ENCODE peak calls at places on chromosome 15, in six cellular contexts. W, T, L, S, N and X are unnamed samples.
A peak's percentile ranks its signal among the peaks of the same experiment; 100 is the strongest.

GRCh38 chr15:95132774-95133173 is 901.4 kb downstream of the MCTP2 start:
- DNase-seq in S (no peak), T (peak; percentile 4), N (peak; percentile 21), W (no peak), L (no peak), X (peak; percentile 47)

GRCh38 chr15:79849789-79850188 is 47.0 kb downstream of the MTHFS start:
- DNase-seq in N (peak; percentile 51), W (peak; percentile 46), T (peak; percentile 58), S (no peak), L (peak; percentile 82), X (peak; percentile 29)

GRCh38 chr15:71112429-71112828 is 2.8 kb upstream of the THSD4 start:
- DNase-seq in N (no peak), L (no peak), S (no peak), T (no peak), W (no peak), X (no peak)

GRCh38 chr15:25455244-25455643 is 16.4 kb upstream of the UBE3A start:
- DNase-seq in N (no peak), L (no peak), S (no peak), T (no peak), W (no peak), X (no peak)

GRCh38 chr15:55868707-55869106 is 124.7 kb downstream of the NEDD4 start:
- DNase-seq in N (no peak), S (no peak), W (no peak), L (no peak), T (no peak), X (no peak)

GRCh38 chr15:77118787-77119410 is 48.0 kb upstream of the TSPAN3 start:
- DNase-seq in L (peak; percentile 69), N (peak; percentile 89), T (peak; percentile 89), S (peak; percentile 63), W (peak; percentile 65), X (peak; percentile 78)

GRCh38 chr15:58755956-58756355 is 6.4 kb upstream of the ADAM10 start:
- DNase-seq in T (peak; percentile 44), L (no peak), S (no peak), N (peak; percentile 38), W (no peak), X (no peak)

GRCh38 chr15:91694131-91694828 is 159.2 kb upstream of the SLCO3A1 start:
- DNase-seq in N (peak; percentile 90), T (peak; percentile 77), L (peak; percentile 13), W (no peak), S (no peak), X (peak; percentile 79)

GRCh38 chr15:48984021-48984420 is 20.3 kb upstream of the SHC4 start:
- DNase-seq in N (no peak), T (no peak), W (no peak), L (no peak), S (no peak), X (no peak)

GRCh38 chr15:43253431-43254403 is 13.0 kb downstream of the TGM5 start:
- DNase-seq in L (no peak), S (no peak), N (peak; percentile 51), T (peak; percentile 50), W (no peak), X (peak; percentile 56)

GRCh38 chr15:64111679-64112050 is 15.9 kb downstream of the SNX1 start:
- DNase-seq in T (no peak), N (no peak), W (no peak), S (no peak), L (no peak), X (no peak)

GRCh38 chr15:25022233-25022632 is 67.4 kb downstream of the SNRPN start:
- DNase-seq in L (no peak), W (no peak), N (peak; percentile 56), T (peak; percentile 49), S (no peak), X (peak; percentile 33)

GRCh38 chr15:70111203-70112017 is 13.7 kb upstream of the TLE3 start:
- DNase-seq in L (peak; percentile 93), N (peak; percentile 94), W (peak; percentile 92), S (peak; percentile 56), T (peak; percentile 93), X (peak; percentile 68)

GRCh38 chr15:37877851-37878577 is 56.4 kb upstream of the TMCO5A start:
- DNase-seq in T (peak; percentile 76), W (no peak), L (no peak), S (peak; percentile 38), N (peak; percentile 84), X (peak; percentile 29)

GRCh38 chr15:43446344-43446743 is 46.6 kb downstream of the TP53BP1 start:
- DNase-seq in S (no peak), W (no peak), N (no peak), T (no peak), L (no peak), X (no peak)

GRCh38 chr15:59294961-59295741 is 77.5 kb downstream of the MYO1E start:
- DNase-seq in W (no peak), N (peak; percentile 82), T (peak; percentile 77), L (no peak), S (peak; percentile 72), X (peak; percentile 70)

GRCh38 chr15:74809951-74810350 is 2.7 kb upstream of the LMAN1L start:
- DNase-seq in W (no peak), S (no peak), L (no peak), T (no peak), N (no peak), X (no peak)

GRCh38 chr15:98896802-98897732 is 110.5 kb downstream of the PGPEP1L start:
- DNase-seq in N (peak; percentile 97), S (peak; percentile 97), W (no peak), T (peak; percentile 98), L (no peak), X (peak; percentile 98)

GRCh38 chr15:42002333-42002732 is 18.5 kb downstream of the PLA2G4E start:
- DNase-seq in W (no peak), L (no peak), S (no peak), T (no peak), N (no peak), X (no peak)

GRCh38 chr15:51708013-51708412 is 26.7 kb downstream of the SCG3 start:
- DNase-seq in S (no peak), N (no peak), L (no peak), T (no peak), W (no peak), X (no peak)

GRCh38 chr15:58423858-58424608 is 7.8 kb upstream of the LIPC start:
- DNase-seq in N (no peak), L (no peak), T (no peak), S (no peak), W (no peak), X (no peak)

GRCh38 chr15:89954541-89954940 is 41.8 kb upstream of the ARPIN start:
- DNase-seq in L (no peak), N (no peak), T (no peak), W (no peak), S (no peak), X (no peak)

GRCh38 chr15:42547926-42548257 is 701 bp downstream of the LRRC57 start:
- DNase-seq in T (peak; percentile 47), S (peak; percentile 2), N (peak; percentile 44), W (no peak), L (no peak), X (no peak)

GRCh38 chr15:47965297-47965696 is 155.5 kb upstream of the SLC24A5 start:
- DNase-seq in N (no peak), W (peak; percentile 13), L (peak; percentile 9), S (no peak), T (no peak), X (no peak)

GRCh38 chr15:60421544-60421943 is 23.8 kb upstream of the ANXA2 start:
- DNase-seq in N (peak; percentile 85), S (no peak), T (peak; percentile 84), L (no peak), W (no peak), X (peak; percentile 63)

GRCh38 chr15:82807920-82808633 is 1.4 kb upstream of the WHAMM start:
- DNase-seq in N (no peak), T (no peak), L (peak; percentile 59), S (no peak), W (no peak), X (no peak)

GRCh38 chr15:80183886-80184285 is 31.1 kb downstream of the FAH start:
- DNase-seq in L (peak; percentile 38), W (peak; percentile 33), S (no peak), T (no peak), N (no peak), X (no peak)

GRCh38 chr15:62068787-62069170 is 2.0 kb downstream of the C2CD4A start:
- DNase-seq in L (no peak), T (peak; percentile 19), S (no peak), N (peak; percentile 40), W (no peak), X (no peak)

GRCh38 chr15:62067448-62068044 is 769 bp downstream of the C2CD4A start:
- DNase-seq in W (peak; percentile 62), T (peak; percentile 19), L (peak; percentile 64), N (peak; percentile 21), S (no peak), X (no peak)

GRCh38 chr15:62066663-62067447 is at the start of gene C2CD4A:
- DNase-seq in W (peak; percentile 91), T (peak; percentile 69), N (peak; percentile 66), L (peak; percentile 97), S (no peak), X (no peak)

GRCh38 chr15:62069551-62069950 is 2.8 kb downstream of the C2CD4A start:
- DNase-seq in W (no peak), N (no peak), S (no peak), L (no peak), T (no peak), X (no peak)

GRCh38 chr15:62068071-62068786 is 1.5 kb downstream of the C2CD4A start:
- DNase-seq in L (peak; percentile 68), S (no peak), T (peak; percentile 48), N (peak; percentile 50), W (peak; percentile 80), X (no peak)
- TF ChIP-seq CTCF in L (peak; percentile 31), S (peak; percentile 2), T (no peak), N (peak; percentile 12), W (peak; percentile 25), X (peak; percentile 6)

DNA sequence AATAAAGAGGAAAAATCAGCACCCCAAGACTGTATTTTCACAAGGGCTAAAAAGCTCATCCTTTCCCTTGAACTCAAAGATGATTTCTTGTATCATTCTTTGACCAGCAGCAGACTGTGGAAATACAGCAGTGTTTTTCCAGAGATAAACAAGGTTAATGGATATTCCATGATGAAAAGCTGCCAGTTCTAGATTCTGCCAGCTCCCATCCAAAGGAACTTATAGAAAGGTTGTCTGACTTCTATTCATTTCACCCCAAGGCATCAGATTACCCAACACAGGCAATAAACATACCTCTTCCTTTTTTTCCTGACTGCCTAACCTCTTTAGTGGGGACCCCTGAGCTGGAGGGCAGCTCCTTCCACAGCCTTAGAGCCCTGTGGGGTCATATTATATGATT is 375.8 kb upstream of the THBS1 start:
- DNase-seq in N (no peak), W (no peak), L (no peak), S (no peak), T (no peak), X (no peak)
- H3K4me3 ChIP-seq in N (no peak overlapping the region), W (no peak overlapping the region), L (no peak overlapping the region), S (no peak overlapping the region), T (no peak overlapping the region), X (no peak overlapping the region)

DNA sequence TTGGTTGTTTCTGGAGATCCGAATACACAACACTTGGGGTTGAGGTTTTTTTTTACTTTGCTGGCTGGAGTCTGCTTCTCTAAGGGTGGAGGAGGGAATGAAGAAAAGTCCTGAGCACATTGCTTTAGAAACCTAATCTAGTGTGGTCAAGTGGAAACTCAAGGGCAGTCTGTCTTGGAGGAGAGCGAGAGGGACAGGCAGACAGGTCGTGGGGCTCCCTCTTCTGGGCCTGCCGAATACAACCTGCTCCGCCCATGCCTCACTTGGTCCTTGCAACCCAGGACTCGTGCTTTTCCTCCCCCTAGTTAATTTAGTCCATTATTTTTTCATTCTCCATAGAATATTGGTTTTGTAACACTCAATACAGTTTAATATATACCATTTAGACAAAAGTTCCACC is 176.7 kb upstream of the LYSMD4 start:
- DNase-seq in S (no peak), L (peak; percentile 69), N (peak; percentile 15), W (peak; percentile 35), T (peak; percentile 11), X (no peak)
- TF ChIP-seq CTCF in S (peak; percentile 3), L (peak; percentile 84), N (peak; percentile 27), W (peak; percentile 50), T (peak; percentile 2), X (peak; percentile 18)

GRCh38 chr15:85388962-85389361 is 8.6 kb downstream of the AKAP13 start:
- DNase-seq in T (no peak), L (no peak), N (no peak), W (no peak), S (no peak), X (no peak)
- H3K4me3 ChIP-seq in T (no peak overlapping the region), L (no peak overlapping the region), N (no peak overlapping the region), W (no peak overlapping the region), S (no peak overlapping the region), X (no peak overlapping the region)